ENCODE peak calls at places on chromosome 11, in four cellular contexts. One of them, this sample, is unnamed.

GRCh38 chr11:78931891-78932290 is 357.2 kb upstream of the NARS2 start:
- DNase-seq in cardiac fibroblast: no peak
- DNase-seq in mesendoderm: no peak
- DNase-seq in Peyer's patch: no peak
- DNase-seq in this sample: no peak

GRCh38 chr11:61062181-61062955 is 39.9 kb upstream of the CD5 start:
- DNase-seq in mesendoderm: no peak
- DNase-seq in Peyer's patch: peak
- DNase-seq in cardiac fibroblast: no peak
- DNase-seq in this sample: no peak

GRCh38 chr11:64787526-64788320 is 9.4 kb upstream of the SF1 start:
- DNase-seq in mesendoderm: peak
- DNase-seq in cardiac fibroblast: peak
- DNase-seq in Peyer's patch: peak
- DNase-seq in this sample: peak

GRCh38 chr11:1825039-1825740 is 9.6 kb upstream of the SYT8 start:
- DNase-seq in Peyer's patch: peak
- DNase-seq in mesendoderm: peak
- DNase-seq in cardiac fibroblast: peak
- DNase-seq in this sample: peak

GRCh38 chr11:113173023-113173594 is 141.3 kb upstream of the TTC12 start:
- DNase-seq in mesendoderm: no peak
- DNase-seq in cardiac fibroblast: no peak
- DNase-seq in Peyer's patch: no peak
- DNase-seq in this sample: no peak

GRCh38 chr11:117052196-117053149 is 45.8 kb downstream of the SIK3 start:
- DNase-seq in mesendoderm: no peak
- DNase-seq in Peyer's patch: no peak
- DNase-seq in cardiac fibroblast: no peak
- DNase-seq in this sample: no peak

GRCh38 chr11:1140642-1141490 is 16.9 kb upstream of the MUC5AC start:
- DNase-seq in mesendoderm: no peak
- DNase-seq in Peyer's patch: peak
- DNase-seq in cardiac fibroblast: no peak
- DNase-seq in this sample: no peak

GRCh38 chr11:12397953-12398352 is 20.6 kb downstream of the PARVA start:
- DNase-seq in Peyer's patch: peak
- DNase-seq in cardiac fibroblast: peak
- DNase-seq in mesendoderm: peak
- DNase-seq in this sample: peak

GRCh38 chr11:111905391-111905790 is 6.2 kb downstream of the CRYAB start:
- DNase-seq in cardiac fibroblast: peak
- DNase-seq in mesendoderm: no peak
- DNase-seq in Peyer's patch: no peak
- DNase-seq in this sample: no peak

DNA sequence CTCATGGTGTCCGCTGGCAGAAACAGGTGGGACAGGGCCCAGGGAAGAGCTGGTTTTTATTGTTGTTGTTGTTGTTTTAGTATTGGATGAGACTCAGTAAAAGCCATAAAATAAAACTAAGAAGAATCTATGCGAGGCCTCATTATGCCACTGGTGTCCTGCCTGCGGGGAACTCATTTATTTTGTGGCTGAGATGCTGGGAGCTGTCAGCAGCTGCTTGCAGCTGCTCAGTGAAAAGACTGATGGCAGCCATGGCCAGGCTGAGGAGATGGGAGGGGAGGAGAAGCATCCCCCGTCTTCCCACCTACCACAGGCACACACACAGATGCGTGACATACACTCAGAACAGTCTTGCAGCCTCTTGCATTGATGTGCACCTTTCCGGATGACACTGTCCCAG is 7.7 kb upstream of the CLMP start:
- DNase-seq in mesendoderm: no peak
- DNase-seq in cardiac fibroblast: no peak
- DNase-seq in Peyer's patch: no peak
- DNase-seq in this sample: no peak
- H3K4me3 ChIP-seq in mesendoderm: no peak
- H3K4me3 ChIP-seq in cardiac fibroblast: no peak
- H3K4me3 ChIP-seq in Peyer's patch: no peak
- H3K4me3 ChIP-seq in this sample: no peak

GRCh38 chr11:92969634-92970347 is at the start of gene MTNR1B:
- DNase-seq in cardiac fibroblast: no peak
- DNase-seq in mesendoderm: no peak
- DNase-seq in Peyer's patch: no peak
- DNase-seq in this sample: no peak
- H3K4me3 ChIP-seq in cardiac fibroblast: no peak
- H3K4me3 ChIP-seq in mesendoderm: no peak
- H3K4me3 ChIP-seq in Peyer's patch: no peak
- H3K4me3 ChIP-seq in this sample: peak

DNA sequence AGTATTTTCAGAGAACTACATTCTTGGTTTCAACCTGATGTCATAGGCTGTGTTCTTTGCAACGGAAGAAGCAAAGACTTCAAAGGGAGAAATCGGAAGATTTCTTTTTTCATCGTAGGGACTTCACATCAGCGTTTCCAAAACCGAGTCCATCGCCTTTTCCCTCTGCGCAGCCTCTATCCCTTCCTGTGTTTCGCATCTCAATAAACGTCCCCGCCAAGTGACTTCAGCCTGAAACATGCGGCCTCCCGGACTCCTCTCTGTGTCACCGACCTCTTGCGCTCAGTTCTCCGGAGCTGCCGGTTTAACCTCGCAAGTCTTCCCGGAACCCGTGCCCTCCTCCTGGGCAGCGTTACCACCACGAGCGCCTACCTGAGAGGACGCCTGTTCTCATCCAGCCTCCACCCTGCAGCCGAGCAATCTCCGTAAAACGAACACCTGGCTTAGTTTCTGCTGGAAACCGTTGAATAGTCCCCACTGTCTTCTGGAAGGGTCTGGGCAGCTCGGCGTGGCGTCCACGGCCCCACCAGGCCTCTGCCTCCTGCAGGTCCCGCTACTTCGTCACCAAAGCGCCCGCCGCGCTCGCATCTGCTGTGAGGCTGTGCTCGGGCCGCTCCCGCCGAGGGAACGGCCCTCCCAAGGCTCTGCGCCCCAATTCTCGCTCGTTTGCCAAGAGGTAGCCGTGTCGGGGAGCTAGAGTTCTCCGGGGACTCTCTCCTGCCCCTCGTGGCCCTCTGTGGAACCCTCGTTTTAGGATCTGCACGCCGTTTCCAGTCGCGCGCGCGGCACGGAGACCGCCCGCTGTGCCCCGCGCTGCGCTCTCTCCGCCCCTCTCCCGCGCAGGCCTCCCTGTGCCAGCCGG is at the start of gene GLB1L3:
- DNase-seq in cardiac fibroblast: no peak
- DNase-seq in mesendoderm: peak
- DNase-seq in Peyer's patch: peak
- DNase-seq in this sample: peak
- H3K4me3 ChIP-seq in cardiac fibroblast: no peak
- H3K4me3 ChIP-seq in mesendoderm: peak
- H3K4me3 ChIP-seq in Peyer's patch: peak
- H3K4me3 ChIP-seq in this sample: peak

DNA sequence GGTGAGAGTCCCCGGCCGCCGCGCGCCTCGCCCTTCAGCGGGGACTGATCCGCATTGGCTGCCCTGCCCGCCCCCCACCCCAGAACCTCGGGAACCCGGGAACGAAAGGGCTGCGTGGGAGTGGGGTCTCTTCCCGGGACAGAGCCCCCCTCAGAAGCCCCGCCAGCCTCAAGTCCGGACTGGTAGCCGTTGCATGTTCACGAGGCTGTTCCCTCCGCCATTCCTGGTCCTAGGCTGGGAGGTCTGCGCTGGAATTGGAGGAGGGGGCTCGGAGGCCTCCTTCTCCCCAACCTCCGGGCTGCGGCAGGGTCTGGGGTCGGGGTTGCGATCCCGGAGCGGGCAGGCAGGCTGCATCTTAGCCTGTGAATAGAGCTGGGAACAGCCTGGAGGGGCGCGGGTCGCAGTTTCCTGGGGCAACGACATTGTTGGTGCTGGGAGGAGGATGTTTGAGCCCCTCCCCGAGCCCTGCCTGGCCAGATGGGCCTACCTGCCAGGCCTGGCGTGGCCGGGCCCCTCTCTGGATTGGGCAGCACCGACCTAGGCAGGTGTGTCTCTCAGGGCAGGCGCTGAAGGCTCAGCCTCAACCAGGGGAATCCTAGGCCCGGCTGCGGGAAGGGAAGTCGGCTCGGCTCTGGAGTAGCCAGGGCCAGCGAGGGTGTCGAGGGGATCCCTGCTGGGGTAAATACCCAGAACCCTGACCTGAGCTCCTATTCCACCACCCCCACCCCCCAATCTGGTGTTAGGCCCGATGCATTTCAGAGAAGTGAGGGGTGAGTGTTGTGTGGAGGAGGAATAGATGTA is 670 bp downstream of the MAPK8IP1 start:
- DNase-seq in mesendoderm: peak
- DNase-seq in Peyer's patch: no peak
- DNase-seq in cardiac fibroblast: no peak
- DNase-seq in this sample: no peak
- H3K4me3 ChIP-seq in mesendoderm: peak
- H3K4me3 ChIP-seq in Peyer's patch: peak
- H3K4me3 ChIP-seq in cardiac fibroblast: peak
- H3K4me3 ChIP-seq in this sample: peak

GRCh38 chr11:44632466-44633123 is 67.1 kb downstream of the CD82 start:
- DNase-seq in cardiac fibroblast: peak
- DNase-seq in Peyer's patch: peak
- DNase-seq in mesendoderm: peak
- DNase-seq in this sample: peak

GRCh38 chr11:44631831-44632230 is 66.4 kb downstream of the CD82 start:
- DNase-seq in mesendoderm: no peak
- DNase-seq in Peyer's patch: no peak
- DNase-seq in cardiac fibroblast: no peak
- DNase-seq in this sample: no peak

GRCh38 chr11:44637477-44637876 is 72.0 kb downstream of the CD82 start:
- DNase-seq in mesendoderm: no peak
- DNase-seq in cardiac fibroblast: no peak
- DNase-seq in Peyer's patch: no peak
- DNase-seq in this sample: no peak

GRCh38 chr11:44633641-44634040 is 68.2 kb downstream of the CD82 start:
- DNase-seq in cardiac fibroblast: no peak
- DNase-seq in mesendoderm: peak
- DNase-seq in Peyer's patch: no peak
- DNase-seq in this sample: no peak

GRCh38 chr11:44634401-44635281 is 69.2 kb downstream of the CD82 start:
- DNase-seq in cardiac fibroblast: peak
- DNase-seq in Peyer's patch: peak
- DNase-seq in mesendoderm: peak
- DNase-seq in this sample: peak
- H3K4me3 ChIP-seq in cardiac fibroblast: no peak
- H3K4me3 ChIP-seq in Peyer's patch: no peak
- H3K4me3 ChIP-seq in mesendoderm: no peak
- H3K4me3 ChIP-seq in this sample: no peak

DNA sequence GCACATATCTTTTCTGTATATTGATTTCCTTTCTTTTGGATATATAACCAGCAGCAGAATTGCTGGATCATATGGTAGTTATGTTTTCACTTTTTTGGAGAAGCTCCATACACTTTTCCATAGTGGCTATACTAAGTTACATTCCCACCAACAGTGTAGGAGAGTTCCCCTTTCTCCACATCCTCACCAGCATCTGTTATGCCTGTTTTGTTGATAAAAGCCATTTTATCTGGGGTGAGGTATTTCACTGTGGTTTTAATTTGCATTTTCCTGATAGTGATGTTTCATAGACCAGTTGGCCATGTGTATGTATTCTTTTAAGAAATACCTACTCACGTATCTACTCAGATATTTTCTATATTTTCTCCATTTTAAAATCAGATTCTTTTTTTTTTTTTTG is 419.3 kb upstream of the FAT3 start:
- DNase-seq in mesendoderm: peak
- DNase-seq in cardiac fibroblast: no peak
- DNase-seq in Peyer's patch: no peak
- DNase-seq in this sample: no peak
- H3K4me3 ChIP-seq in mesendoderm: no peak
- H3K4me3 ChIP-seq in cardiac fibroblast: no peak
- H3K4me3 ChIP-seq in Peyer's patch: no peak
- H3K4me3 ChIP-seq in this sample: no peak